ENCODE peak calls at places on chromosomes 12 and 14, in four cellular contexts. One of them, this sample, is unnamed.

GRCh38 chr14:53032838-53033390 is 82.1 kb upstream of the FERMT2 start:
- DNase-seq in A549: no peak
- DNase-seq in AG09309: no peak
- DNase-seq in foreskin fibroblast: peak
- DNase-seq in this sample: no peak

GRCh38 chr12:107702106-107702505 is 16.5 kb downstream of the PWP1 start:
- DNase-seq in A549: no peak
- DNase-seq in AG09309: no peak
- DNase-seq in foreskin fibroblast: no peak
- DNase-seq in this sample: no peak

GRCh38 chr12:19916193-19916498 is 452.2 kb upstream of the PDE3A start:
- DNase-seq in A549: no peak
- DNase-seq in AG09309: no peak
- DNase-seq in foreskin fibroblast: no peak
- DNase-seq in this sample: no peak

GRCh38 chr12:103046154-103046553 is 88.7 kb downstream of the ASCL1 start:
- DNase-seq in A549: no peak
- DNase-seq in AG09309: no peak
- DNase-seq in foreskin fibroblast: no peak
- DNase-seq in this sample: no peak

GRCh38 chr12:48197549-48197966 is 5.5 kb downstream of the OR10AD1 start:
- DNase-seq in A549: peak
- DNase-seq in AG09309: no peak
- DNase-seq in foreskin fibroblast: peak
- DNase-seq in this sample: no peak

GRCh38 chr14:104370256-104370870 is 209.2 kb upstream of the C14orf180 start:
- DNase-seq in A549: peak
- DNase-seq in AG09309: no peak
- DNase-seq in foreskin fibroblast: no peak
- DNase-seq in this sample: no peak

GRCh38 chr14:88023658-88024187 is 18.8 kb downstream of the GPR65 start:
- DNase-seq in A549: no peak
- DNase-seq in AG09309: no peak
- DNase-seq in foreskin fibroblast: no peak
- DNase-seq in this sample: no peak

GRCh38 chr14:75254901-75255300 is 23.7 kb upstream of the FOS start:
- DNase-seq in A549: no peak
- DNase-seq in AG09309: no peak
- DNase-seq in foreskin fibroblast: no peak
- DNase-seq in this sample: no peak

GRCh38 chr14:92717571-92718042 is 30.8 kb downstream of the LGMN start:
- DNase-seq in A549: no peak
- DNase-seq in AG09309: no peak
- DNase-seq in foreskin fibroblast: no peak
- DNase-seq in this sample: no peak

GRCh38 chr12:16359512-16360491 is 12.4 kb downstream of the MGST1 start:
- DNase-seq in A549: peak
- DNase-seq in AG09309: no peak
- DNase-seq in foreskin fibroblast: peak
- DNase-seq in this sample: no peak

GRCh38 chr14:35557221-35557747 is 23.3 kb downstream of the INSM2 start:
- DNase-seq in A549: no peak
- DNase-seq in AG09309: no peak
- DNase-seq in foreskin fibroblast: no peak
- DNase-seq in this sample: no peak

GRCh38 chr14:91405241-91405721 is 12.3 kb downstream of the CCDC88C start:
- DNase-seq in A549: no peak
- DNase-seq in AG09309: no peak
- DNase-seq in foreskin fibroblast: no peak
- DNase-seq in this sample: no peak

GRCh38 chr12:64273527-64274403 is 51.7 kb upstream of the KICS2 start:
- DNase-seq in A549: peak
- DNase-seq in AG09309: no peak
- DNase-seq in foreskin fibroblast: peak
- DNase-seq in this sample: no peak

GRCh38 chr12:31589896-31590729 is 823 bp downstream of the DENND5B start:
- DNase-seq in A549: peak
- DNase-seq in AG09309: no peak
- DNase-seq in foreskin fibroblast: peak
- DNase-seq in this sample: no peak

GRCh38 chr12:38547586-38547985 is 231.0 kb downstream of the ALG10B start:
- DNase-seq in A549: no peak
- DNase-seq in AG09309: no peak
- DNase-seq in foreskin fibroblast: no peak
- DNase-seq in this sample: no peak

GRCh38 chr12:22361785-22362184 is 27.3 kb upstream of the ST8SIA1 start:
- DNase-seq in A549: no peak
- DNase-seq in AG09309: no peak
- DNase-seq in foreskin fibroblast: no peak
- DNase-seq in this sample: no peak

GRCh38 chr14:95525999-95526398 is 8.9 kb upstream of the GLRX5 start:
- DNase-seq in A549: no peak
- DNase-seq in AG09309: no peak
- DNase-seq in foreskin fibroblast: no peak
- DNase-seq in this sample: no peak

GRCh38 chr12:49671051-49671765 is 36.0 kb downstream of the FMNL3 start:
- DNase-seq in A549: no peak
- DNase-seq in AG09309: no peak
- DNase-seq in foreskin fibroblast: no peak
- DNase-seq in this sample: no peak

GRCh38 chr14:103629503-103630121 is 601 bp downstream of the KLC1 start:
- DNase-seq in A549: peak
- DNase-seq in AG09309: no peak
- DNase-seq in foreskin fibroblast: peak
- DNase-seq in this sample: no peak

GRCh38 chr14:64663174-64663573 is 41.0 kb upstream of the PLEKHG3 start:
- DNase-seq in A549: no peak
- DNase-seq in AG09309: no peak
- DNase-seq in foreskin fibroblast: no peak
- DNase-seq in this sample: no peak

GRCh38 chr12:129550353-129550752 is 353.5 kb downstream of the TMEM132D start:
- DNase-seq in A549: no peak
- DNase-seq in AG09309: no peak
- DNase-seq in foreskin fibroblast: no peak
- DNase-seq in this sample: no peak

GRCh38 chr12:92602930-92603623 is 99.7 kb upstream of the PLEKHG7 start:
- DNase-seq in A549: no peak
- DNase-seq in AG09309: no peak
- DNase-seq in foreskin fibroblast: peak
- DNase-seq in this sample: no peak

GRCh38 chr12:92604786-92605185 is 98.0 kb upstream of the PLEKHG7 start:
- DNase-seq in A549: no peak
- DNase-seq in AG09309: no peak
- DNase-seq in foreskin fibroblast: no peak
- DNase-seq in this sample: no peak

GRCh38 chr12:92605621-92606170 is 97.1 kb upstream of the PLEKHG7 start:
- DNase-seq in A549: no peak
- DNase-seq in AG09309: no peak
- DNase-seq in foreskin fibroblast: peak
- DNase-seq in this sample: no peak

GRCh38 chr12:92602476-92602875 is 100.3 kb upstream of the PLEKHG7 start:
- DNase-seq in A549: no peak
- DNase-seq in AG09309: peak
- DNase-seq in foreskin fibroblast: peak
- DNase-seq in this sample: peak

GRCh38 chr12:92603741-92604432 is 98.9 kb upstream of the PLEKHG7 start:
- DNase-seq in A549: no peak
- DNase-seq in AG09309: no peak
- DNase-seq in foreskin fibroblast: peak
- DNase-seq in this sample: no peak
- TF ChIP-seq CTCF in A549: peak
- TF ChIP-seq CTCF in AG09309: no peak
- TF ChIP-seq CTCF in foreskin fibroblast: no peak
- TF ChIP-seq CTCF in this sample: peak

DNA sequence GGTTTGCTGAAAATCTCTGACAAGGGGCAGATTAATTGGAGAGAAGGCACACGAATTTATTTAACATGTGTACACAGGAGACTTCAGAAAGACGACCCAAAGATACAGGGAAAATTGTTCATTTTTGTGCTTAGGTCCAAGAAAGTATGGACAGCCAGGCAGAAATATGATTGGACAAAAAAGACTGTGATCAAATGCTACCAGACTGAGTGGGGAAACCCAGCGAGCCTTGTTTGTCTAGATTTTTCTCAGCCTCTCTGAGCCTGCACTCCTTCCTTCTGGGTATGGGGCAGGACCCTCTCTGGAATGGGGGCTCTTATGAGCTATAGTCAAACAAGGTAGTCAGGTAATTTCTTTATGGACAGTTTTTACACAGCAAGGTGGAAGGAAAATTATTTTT is 10.4 kb upstream of the CIPC start:
- DNase-seq in A549: no peak
- DNase-seq in AG09309: no peak
- DNase-seq in foreskin fibroblast: no peak
- DNase-seq in this sample: no peak
- H3K4me3 ChIP-seq in A549: no peak
- H3K4me3 ChIP-seq in AG09309: no peak
- H3K4me3 ChIP-seq in foreskin fibroblast: no peak
- H3K4me3 ChIP-seq in this sample: no peak

DNA sequence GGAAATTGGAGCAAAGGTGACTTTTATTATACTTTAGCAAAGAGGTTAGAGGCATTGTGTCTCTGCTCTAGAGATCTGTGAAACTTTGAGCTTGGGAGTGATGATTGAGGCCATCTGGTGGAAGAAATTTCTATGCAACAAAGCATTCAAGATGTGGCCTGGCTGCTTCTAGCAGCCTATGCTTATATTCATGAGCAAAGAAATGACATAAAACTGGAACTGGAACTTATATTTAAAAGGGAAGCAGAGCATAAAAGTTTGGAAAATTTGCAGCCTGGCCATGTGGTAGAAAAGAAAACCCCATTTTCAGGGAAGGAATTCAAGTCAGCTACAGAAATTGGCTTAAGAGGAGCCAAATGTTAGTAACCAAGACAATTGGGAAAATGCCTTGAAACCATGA is 70.4 kb downstream of the SDR9C7 start:
- DNase-seq in A549: no peak
- DNase-seq in AG09309: no peak
- DNase-seq in foreskin fibroblast: no peak
- DNase-seq in this sample: no peak
- TF ChIP-seq CTCF in A549: no peak
- TF ChIP-seq CTCF in AG09309: no peak
- TF ChIP-seq CTCF in foreskin fibroblast: no peak
- TF ChIP-seq CTCF in this sample: no peak

GRCh38 chr12:116382456-116382902 is 105.0 kb upstream of the MED13L start:
- DNase-seq in A549: no peak
- DNase-seq in AG09309: no peak
- DNase-seq in foreskin fibroblast: peak
- DNase-seq in this sample: no peak
- H3K4me3 ChIP-seq in A549: no peak
- H3K4me3 ChIP-seq in AG09309: peak
- H3K4me3 ChIP-seq in foreskin fibroblast: peak
- H3K4me3 ChIP-seq in this sample: no peak

GRCh38 chr14:56248442-56248841 is 130.2 kb downstream of the PELI2 start:
- DNase-seq in A549: no peak
- DNase-seq in AG09309: no peak
- DNase-seq in foreskin fibroblast: no peak
- DNase-seq in this sample: no peak
- TF ChIP-seq CTCF in A549: no peak
- TF ChIP-seq CTCF in AG09309: no peak
- TF ChIP-seq CTCF in foreskin fibroblast: no peak
- TF ChIP-seq CTCF in this sample: no peak

This sample was measured in astrocyte of the cerebellum.